ENCODE peak calls at places on chromosome 20, in five cellular contexts. One of them, this sample, is unnamed.

GRCh38 chr20:21421601-21422236 is 24.4 kb upstream of the NKX2-4 start:
- DNase-seq in astrocyte of the spinal cord: no peak
- DNase-seq in NCI-H2081 treated with DMSO at 0.1 percent for 48 hours: no peak
- DNase-seq in heart left ventricle: no peak
- DNase-seq in activated naive CD8-positive, alpha-beta T cell treated with anti-CD3 and anti-CD28 coated beads, Interleukin-2, amount 50 U/mL, for 16 hours: no peak
- DNase-seq in this sample: no peak

GRCh38 chr20:39897058-39897457 is 792.0 kb downstream of the MAFB start:
- DNase-seq in astrocyte of the spinal cord: peak; percentile 87
- DNase-seq in activated naive CD8-positive, alpha-beta T cell treated with anti-CD3 and anti-CD28 coated beads, Interleukin-2, amount 50 U/mL, for 16 hours: no peak
- DNase-seq in NCI-H2081 treated with DMSO at 0.1 percent for 48 hours: no peak
- DNase-seq in heart left ventricle: no peak
- DNase-seq in this sample: peak; percentile 79

GRCh38 chr20:58610811-58611210 is 40.3 kb upstream of the STX16 start:
- DNase-seq in NCI-H2081 treated with DMSO at 0.1 percent for 48 hours: no peak
- DNase-seq in astrocyte of the spinal cord: no peak
- DNase-seq in activated naive CD8-positive, alpha-beta T cell treated with anti-CD3 and anti-CD28 coated beads, Interleukin-2, amount 50 U/mL, for 16 hours: no peak
- DNase-seq in heart left ventricle: peak; percentile 11
- DNase-seq in this sample: no peak

GRCh38 chr20:51385941-51386530 is 156.5 kb downstream of the NFATC2 start:
- DNase-seq in NCI-H2081 treated with DMSO at 0.1 percent for 48 hours: no peak
- DNase-seq in heart left ventricle: no peak
- DNase-seq in astrocyte of the spinal cord: peak; percentile 53
- DNase-seq in activated naive CD8-positive, alpha-beta T cell treated with anti-CD3 and anti-CD28 coated beads, Interleukin-2, amount 50 U/mL, for 16 hours: no peak
- DNase-seq in this sample: no peak

GRCh38 chr20:37526238-37526838 is 1.3 kb downstream of the BLCAP start:
- DNase-seq in heart left ventricle: no peak
- DNase-seq in activated naive CD8-positive, alpha-beta T cell treated with anti-CD3 and anti-CD28 coated beads, Interleukin-2, amount 50 U/mL, for 16 hours: no peak
- DNase-seq in NCI-H2081 treated with DMSO at 0.1 percent for 48 hours: no peak
- DNase-seq in astrocyte of the spinal cord: peak; percentile 53
- DNase-seq in this sample: no peak

GRCh38 chr20:40333591-40333990 is 355.4 kb downstream of the MAFB start:
- DNase-seq in NCI-H2081 treated with DMSO at 0.1 percent for 48 hours: no peak
- DNase-seq in activated naive CD8-positive, alpha-beta T cell treated with anti-CD3 and anti-CD28 coated beads, Interleukin-2, amount 50 U/mL, for 16 hours: no peak
- DNase-seq in astrocyte of the spinal cord: no peak
- DNase-seq in heart left ventricle: no peak
- DNase-seq in this sample: no peak

GRCh38 chr20:40457404-40457803 is 231.6 kb downstream of the MAFB start:
- DNase-seq in heart left ventricle: no peak
- DNase-seq in NCI-H2081 treated with DMSO at 0.1 percent for 48 hours: no peak
- DNase-seq in astrocyte of the spinal cord: no peak
- DNase-seq in activated naive CD8-positive, alpha-beta T cell treated with anti-CD3 and anti-CD28 coated beads, Interleukin-2, amount 50 U/mL, for 16 hours: no peak
- DNase-seq in this sample: no peak

GRCh38 chr20:24450646-24451376 is 18.6 kb upstream of the SYNDIG1 start:
- DNase-seq in astrocyte of the spinal cord: no peak
- DNase-seq in NCI-H2081 treated with DMSO at 0.1 percent for 48 hours: no peak
- DNase-seq in activated naive CD8-positive, alpha-beta T cell treated with anti-CD3 and anti-CD28 coated beads, Interleukin-2, amount 50 U/mL, for 16 hours: no peak
- DNase-seq in heart left ventricle: no peak
- DNase-seq in this sample: no peak

GRCh38 chr20:60139663-60140446 is 181.6 kb downstream of the CDH26 start:
- DNase-seq in heart left ventricle: peak; percentile 61
- DNase-seq in activated naive CD8-positive, alpha-beta T cell treated with anti-CD3 and anti-CD28 coated beads, Interleukin-2, amount 50 U/mL, for 16 hours: no peak
- DNase-seq in NCI-H2081 treated with DMSO at 0.1 percent for 48 hours: no peak
- DNase-seq in astrocyte of the spinal cord: no peak
- DNase-seq in this sample: no peak

GRCh38 chr20:44979090-44979621 is 12.8 kb downstream of the STK4 start:
- DNase-seq in NCI-H2081 treated with DMSO at 0.1 percent for 48 hours: no peak
- DNase-seq in astrocyte of the spinal cord: peak; percentile 13
- DNase-seq in heart left ventricle: no peak
- DNase-seq in activated naive CD8-positive, alpha-beta T cell treated with anti-CD3 and anti-CD28 coated beads, Interleukin-2, amount 50 U/mL, for 16 hours: no peak
- DNase-seq in this sample: no peak

GRCh38 chr20:57688864-57689263 is 21.0 kb downstream of the PMEPA1 start:
- DNase-seq in NCI-H2081 treated with DMSO at 0.1 percent for 48 hours: no peak
- DNase-seq in astrocyte of the spinal cord: no peak
- DNase-seq in heart left ventricle: peak; percentile 55
- DNase-seq in activated naive CD8-positive, alpha-beta T cell treated with anti-CD3 and anti-CD28 coated beads, Interleukin-2, amount 50 U/mL, for 16 hours: no peak
- DNase-seq in this sample: no peak

GRCh38 chr20:53621482-53622246 is 28.0 kb upstream of the ZNF217 start:
- DNase-seq in activated naive CD8-positive, alpha-beta T cell treated with anti-CD3 and anti-CD28 coated beads, Interleukin-2, amount 50 U/mL, for 16 hours: no peak
- DNase-seq in astrocyte of the spinal cord: peak; percentile 59
- DNase-seq in NCI-H2081 treated with DMSO at 0.1 percent for 48 hours: no peak
- DNase-seq in heart left ventricle: peak; percentile 62
- DNase-seq in this sample: peak; percentile 83

GRCh38 chr20:50467618-50468373 is 42.4 kb upstream of the PTPN1 start:
- DNase-seq in activated naive CD8-positive, alpha-beta T cell treated with anti-CD3 and anti-CD28 coated beads, Interleukin-2, amount 50 U/mL, for 16 hours: no peak
- DNase-seq in astrocyte of the spinal cord: peak; percentile 41
- DNase-seq in heart left ventricle: no peak
- DNase-seq in NCI-H2081 treated with DMSO at 0.1 percent for 48 hours: no peak
- DNase-seq in this sample: no peak

GRCh38 chr20:10922521-10922920 is 248.7 kb upstream of the JAG1 start:
- DNase-seq in heart left ventricle: no peak
- DNase-seq in NCI-H2081 treated with DMSO at 0.1 percent for 48 hours: no peak
- DNase-seq in activated naive CD8-positive, alpha-beta T cell treated with anti-CD3 and anti-CD28 coated beads, Interleukin-2, amount 50 U/mL, for 16 hours: no peak
- DNase-seq in astrocyte of the spinal cord: no peak
- DNase-seq in this sample: no peak

GRCh38 chr20:47652794-47653193 is 132.5 kb downstream of the SULF2 start:
- DNase-seq in astrocyte of the spinal cord: no peak
- DNase-seq in activated naive CD8-positive, alpha-beta T cell treated with anti-CD3 and anti-CD28 coated beads, Interleukin-2, amount 50 U/mL, for 16 hours: no peak
- DNase-seq in NCI-H2081 treated with DMSO at 0.1 percent for 48 hours: no peak
- DNase-seq in heart left ventricle: no peak
- DNase-seq in this sample: no peak

GRCh38 chr20:16283307-16283706 is 289.9 kb downstream of the KIF16B start:
- DNase-seq in NCI-H2081 treated with DMSO at 0.1 percent for 48 hours: no peak
- DNase-seq in heart left ventricle: no peak
- DNase-seq in activated naive CD8-positive, alpha-beta T cell treated with anti-CD3 and anti-CD28 coated beads, Interleukin-2, amount 50 U/mL, for 16 hours: no peak
- DNase-seq in astrocyte of the spinal cord: no peak
- DNase-seq in this sample: no peak

GRCh38 chr20:15818651-15819071 is 754.6 kb downstream of the KIF16B start:
- DNase-seq in NCI-H2081 treated with DMSO at 0.1 percent for 48 hours: peak; percentile 56
- DNase-seq in activated naive CD8-positive, alpha-beta T cell treated with anti-CD3 and anti-CD28 coated beads, Interleukin-2, amount 50 U/mL, for 16 hours: no peak
- DNase-seq in astrocyte of the spinal cord: no peak
- DNase-seq in heart left ventricle: no peak
- DNase-seq in this sample: no peak

GRCh38 chr20:49381558-49382493 is 100.6 kb downstream of the KCNB1 start:
- DNase-seq in NCI-H2081 treated with DMSO at 0.1 percent for 48 hours: peak; percentile 59
- DNase-seq in heart left ventricle: peak; percentile 84
- DNase-seq in activated naive CD8-positive, alpha-beta T cell treated with anti-CD3 and anti-CD28 coated beads, Interleukin-2, amount 50 U/mL, for 16 hours: no peak
- DNase-seq in astrocyte of the spinal cord: peak; percentile 87
- DNase-seq in this sample: peak; percentile 22

GRCh38 chr20:13650474-13650873 is 11.7 kb upstream of the TASP1 start:
- DNase-seq in NCI-H2081 treated with DMSO at 0.1 percent for 48 hours: no peak
- DNase-seq in heart left ventricle: no peak
- DNase-seq in activated naive CD8-positive, alpha-beta T cell treated with anti-CD3 and anti-CD28 coated beads, Interleukin-2, amount 50 U/mL, for 16 hours: no peak
- DNase-seq in astrocyte of the spinal cord: no peak
- DNase-seq in this sample: no peak

GRCh38 chr20:44471481-44471882 is 4.2 kb upstream of the TTPAL start:
- DNase-seq in astrocyte of the spinal cord: peak; percentile 43
- DNase-seq in NCI-H2081 treated with DMSO at 0.1 percent for 48 hours: no peak
- DNase-seq in heart left ventricle: no peak
- DNase-seq in activated naive CD8-positive, alpha-beta T cell treated with anti-CD3 and anti-CD28 coated beads, Interleukin-2, amount 50 U/mL, for 16 hours: no peak
- DNase-seq in this sample: no peak

GRCh38 chr20:35320396-35321126 is 28.3 kb upstream of the FAM83C start:
- DNase-seq in astrocyte of the spinal cord: peak; percentile 85
- DNase-seq in NCI-H2081 treated with DMSO at 0.1 percent for 48 hours: no peak
- DNase-seq in activated naive CD8-positive, alpha-beta T cell treated with anti-CD3 and anti-CD28 coated beads, Interleukin-2, amount 50 U/mL, for 16 hours: no peak
- DNase-seq in heart left ventricle: no peak
- DNase-seq in this sample: peak; percentile 61

GRCh38 chr20:24991897-24992419 is 593 bp downstream of the APMAP start:
- DNase-seq in astrocyte of the spinal cord: no peak
- DNase-seq in NCI-H2081 treated with DMSO at 0.1 percent for 48 hours: no peak
- DNase-seq in activated naive CD8-positive, alpha-beta T cell treated with anti-CD3 and anti-CD28 coated beads, Interleukin-2, amount 50 U/mL, for 16 hours: no peak
- DNase-seq in heart left ventricle: peak; percentile 37
- DNase-seq in this sample: no peak

GRCh38 chr20:50804453-50805348 is 9.8 kb downstream of the BCAS4 start:
- DNase-seq in astrocyte of the spinal cord: no peak
- DNase-seq in activated naive CD8-positive, alpha-beta T cell treated with anti-CD3 and anti-CD28 coated beads, Interleukin-2, amount 50 U/mL, for 16 hours: no peak
- DNase-seq in heart left ventricle: no peak
- DNase-seq in NCI-H2081 treated with DMSO at 0.1 percent for 48 hours: no peak
- DNase-seq in this sample: no peak

GRCh38 chr20:16760431-16761304 is 12.5 kb downstream of the OTOR start:
- DNase-seq in astrocyte of the spinal cord: no peak
- DNase-seq in NCI-H2081 treated with DMSO at 0.1 percent for 48 hours: no peak
- DNase-seq in activated naive CD8-positive, alpha-beta T cell treated with anti-CD3 and anti-CD28 coated beads, Interleukin-2, amount 50 U/mL, for 16 hours: no peak
- DNase-seq in heart left ventricle: no peak
- DNase-seq in this sample: no peak

GRCh38 chr20:64105846-64106434 is 1.4 kb downstream of the NPBWR2 start:
- DNase-seq in activated naive CD8-positive, alpha-beta T cell treated with anti-CD3 and anti-CD28 coated beads, Interleukin-2, amount 50 U/mL, for 16 hours: no peak
- DNase-seq in astrocyte of the spinal cord: no peak
- DNase-seq in heart left ventricle: no peak
- DNase-seq in NCI-H2081 treated with DMSO at 0.1 percent for 48 hours: no peak
- DNase-seq in this sample: no peak

GRCh38 chr20:31846793-31847138 is 1.4 kb upstream of the FOXS1 start:
- DNase-seq in heart left ventricle: no peak
- DNase-seq in NCI-H2081 treated with DMSO at 0.1 percent for 48 hours: no peak
- DNase-seq in activated naive CD8-positive, alpha-beta T cell treated with anti-CD3 and anti-CD28 coated beads, Interleukin-2, amount 50 U/mL, for 16 hours: no peak
- DNase-seq in astrocyte of the spinal cord: no peak
- DNase-seq in this sample: no peak

GRCh38 chr20:13822459-13822858 is 37.6 kb downstream of the NDUFAF5 start:
- DNase-seq in activated naive CD8-positive, alpha-beta T cell treated with anti-CD3 and anti-CD28 coated beads, Interleukin-2, amount 50 U/mL, for 16 hours: no peak
- DNase-seq in NCI-H2081 treated with DMSO at 0.1 percent for 48 hours: no peak
- DNase-seq in heart left ventricle: no peak
- DNase-seq in astrocyte of the spinal cord: no peak
- DNase-seq in this sample: no peak

GRCh38 chr20:63091901-63092659 is 85.3 kb upstream of the BHLHE23 start:
- DNase-seq in heart left ventricle: no peak
- DNase-seq in NCI-H2081 treated with DMSO at 0.1 percent for 48 hours: no peak
- DNase-seq in astrocyte of the spinal cord: no peak
- DNase-seq in activated naive CD8-positive, alpha-beta T cell treated with anti-CD3 and anti-CD28 coated beads, Interleukin-2, amount 50 U/mL, for 16 hours: no peak
- DNase-seq in this sample: no peak